ENCODE peak calls at places on chromosomes 16 and 17, in five cellular contexts. Q is endodermal cell, P is astrocyte of the spinal cord, H is Peyer's patch, I is mesendoderm. B is an unnamed sample.

GRCh38 chr17:3843935-3844516 is 2.0 kb downstream of the NCBP3 start:
- DNase-seq in P (peak), Q (peak), I (peak), H (peak), B (peak)

GRCh38 chr17:16486373-16487250 is 5.4 kb downstream of the LRRC75A start:
- DNase-seq in I (peak), Q (peak), P (peak), H (peak), B (peak)

GRCh38 chr16:9081843-9082242 is 9.6 kb upstream of the HAPSTR1 start:
- DNase-seq in Q (no peak), P (no peak), H (no peak), I (no peak), B (no peak)

GRCh38 chr16:2776500-2777139 is 460 bp downstream of the ELOB start:
- DNase-seq in H (no peak), I (peak), Q (no peak), P (peak), B (peak)

GRCh38 chr16:85389679-85390470 is 223.2 kb upstream of the GSE1 start:
- DNase-seq in P (no peak), I (no peak), H (no peak), Q (no peak), B (peak)

GRCh38 chr16:10740000-10740844 is 3.4 kb upstream of the NUBP1 start:
- DNase-seq in Q (no peak), I (no peak), H (no peak), P (no peak), B (no peak)

GRCh38 chr16:79651363-79651762 is 50.8 kb upstream of the MAF start:
- DNase-seq in Q (no peak), I (no peak), P (peak), H (no peak), B (peak)

GRCh38 chr17:81043725-81044427 is 8.9 kb downstream of the BAIAP2 start:
- DNase-seq in H (no peak), Q (peak), I (peak), P (peak), B (no peak)

GRCh38 chr17:36152639-36153120 is 23.8 kb downstream of the TBC1D3B start:
- DNase-seq in Q (peak), P (no peak), I (no peak), H (no peak), B (no peak)

GRCh38 chr16:83903739-83904138 is 4.8 kb downstream of the MLYCD start:
- DNase-seq in I (no peak), P (peak), H (no peak), Q (no peak), B (no peak)

GRCh38 chr17:40075216-40076100 is 12.7 kb downstream of the THRA start:
- DNase-seq in H (peak), P (peak), I (peak), Q (peak), B (peak)

GRCh38 chr16:27318399-27319256 is 4.9 kb downstream of the IL4R start:
- DNase-seq in P (peak), Q (peak), I (peak), H (no peak), B (peak)

GRCh38 chr17:59456923-59457615 is 108.3 kb upstream of the DHX40 start:
- DNase-seq in H (no peak), I (no peak), P (no peak), Q (no peak), B (no peak)

GRCh38 chr17:80885922-80886582 is 105.6 kb upstream of the CHMP6 start:
- DNase-seq in P (no peak), I (no peak), Q (no peak), H (peak), B (peak)

GRCh38 chr17:44599298-44600175 is 42.3 kb downstream of the FZD2 start:
- DNase-seq in I (peak), P (peak), Q (peak), H (no peak), B (peak)

GRCh38 chr16:79995315-79995714 is 394.8 kb upstream of the MAF start:
- DNase-seq in H (no peak), I (no peak), Q (no peak), P (no peak), B (no peak)

GRCh38 chr17:181213-182163 is at the start of gene DOC2B:
- DNase-seq in Q (peak), P (no peak), H (no peak), I (peak), B (peak)

GRCh38 chr17:74527081-74527480 is 4.2 kb downstream of the CD300LB start:
- DNase-seq in Q (peak), I (no peak), P (no peak), H (no peak), B (no peak)

GRCh38 chr17:31197991-31198390 is 99.0 kb downstream of the OMG start:
- DNase-seq in Q (no peak), I (no peak), H (no peak), P (no peak), B (no peak)

GRCh38 chr16:21656795-21657768 is 4.7 kb upstream of the IGSF6 start:
- DNase-seq in Q (peak), I (peak), P (peak), H (no peak), B (peak)

GRCh38 chr17:1089915-1090314 is 89.9 kb downstream of the ABR start:
- DNase-seq in I (no peak), P (no peak), Q (no peak), H (no peak), B (peak)

GRCh38 chr17:45262516-45263476 is 902 bp upstream of the SPATA32 start:
- DNase-seq in I (no peak), Q (no peak), H (no peak), P (peak), B (peak)

GRCh38 chr17:44947461-44948314 is at the start of gene KIF18B:
- DNase-seq in H (peak), Q (peak), P (peak), I (peak), B (peak)

GRCh38 chr16:76932541-76933211 is 258.3 kb upstream of the MON1B start:
- DNase-seq in P (peak), I (no peak), Q (no peak), H (no peak), B (no peak)

GRCh38 chr17:72631568-72631967 is 460.9 kb downstream of the SLC39A11 start:
- DNase-seq in I (no peak), H (no peak), P (no peak), Q (no peak), B (no peak)

GRCh38 chr17:63827801-63828221 is 348 bp upstream of the FTSJ3 start:
- DNase-seq in Q (no peak), I (no peak), H (no peak), P (no peak), B (no peak)

GRCh38 chr16:88685156-88686061 is 898 bp downstream of the SNAI3 start:
- DNase-seq in I (no peak), Q (peak), H (no peak), P (peak), B (peak)

GRCh38 chr17:8151641-8152111 is 528 bp downstream of the PER1 start:
- DNase-seq in Q (peak), P (peak), I (peak), H (peak), B (peak)

GRCh38 chr17:27224526-27225315 is 69.2 kb upstream of the WSB1 start:
- DNase-seq in H (no peak), P (no peak), Q (no peak), I (no peak), B (no peak)

GRCh38 chr17:2017274-2017941 is 7.7 kb downstream of the RTN4RL1 start:
- DNase-seq in Q (no peak), H (no peak), I (no peak), P (no peak), B (no peak)

GRCh38 chr16:88783391-88784073 is 1.5 kb downstream of the PIEZO1 start:
- DNase-seq in H (peak), P (no peak), Q (no peak), I (no peak), B (peak)

GRCh38 chr17:50785942-50786570 is 18.7 kb upstream of the ANKRD40CL start:
- DNase-seq in Q (no peak), P (peak), H (no peak), I (no peak), B (no peak)

GRCh38 chr16:67240506-67240905 is 6.8 kb downstream of the FHOD1 start:
- DNase-seq in I (no peak), P (no peak), Q (peak), H (peak), B (peak)

GRCh38 chr16:10949424-10949970 is 5.1 kb downstream of the CLEC16A start:
- DNase-seq in P (peak), H (no peak), Q (peak), I (peak), B (peak)

GRCh38 chr17:51298508-51299371 is 38.4 kb downstream of the UTP18 start:
- DNase-seq in Q (peak), I (peak), H (no peak), P (peak), B (peak)

GRCh38 chr17:79827179-79827578 is 12.1 kb downstream of the CBX4 start:
- DNase-seq in Q (no peak), P (no peak), H (no peak), I (no peak), B (no peak)
- H3K4me3 ChIP-seq in Q (no peak), P (no peak), H (no peak), I (no peak), B (no peak)

GRCh38 chr17:82698974-82699442 is 510 bp upstream of the RAB40B start:
- DNase-seq in I (no peak), Q (no peak), H (no peak), P (no peak), B (no peak)
- H3K4me3 ChIP-seq in I (peak), Q (peak), H (peak), P (peak), B (peak)

GRCh38 chr17:61402978-61403845 is 3.6 kb downstream of the TBX2 start:
- DNase-seq in Q (peak), I (no peak), H (peak), P (no peak), B (peak)
- H3K4me3 ChIP-seq in Q (no peak), I (no peak), H (peak), P (no peak), B (peak)

GRCh38 chr16:30033270-30033669 is 2.2 kb upstream of the TLCD3B start:
- DNase-seq in P (no peak), I (no peak), H (no peak), Q (no peak), B (peak)
- H3K4me3 ChIP-seq in P (no peak), I (no peak), H (no peak), Q (no peak), B (peak)

GRCh38 chr17:48593126-48593829 is at the start of gene HOXB5:
- DNase-seq in H (peak), P (no peak), I (peak), Q (peak), B (no peak)

GRCh38 chr17:48591435-48592077 is 1.5 kb upstream of the HOXB3 start:
- DNase-seq in I (no peak), H (no peak), Q (no peak), P (no peak), B (no peak)

GRCh38 chr17:48592097-48592496 is 1.5 kb downstream of the HOXB5 start:
- DNase-seq in H (peak), P (no peak), I (no peak), Q (peak), B (no peak)

GRCh38 chr17:48593840-48594411 is 347 bp upstream of the HOXB5 start:
- DNase-seq in Q (peak), P (peak), I (peak), H (peak), B (peak)

DNA sequence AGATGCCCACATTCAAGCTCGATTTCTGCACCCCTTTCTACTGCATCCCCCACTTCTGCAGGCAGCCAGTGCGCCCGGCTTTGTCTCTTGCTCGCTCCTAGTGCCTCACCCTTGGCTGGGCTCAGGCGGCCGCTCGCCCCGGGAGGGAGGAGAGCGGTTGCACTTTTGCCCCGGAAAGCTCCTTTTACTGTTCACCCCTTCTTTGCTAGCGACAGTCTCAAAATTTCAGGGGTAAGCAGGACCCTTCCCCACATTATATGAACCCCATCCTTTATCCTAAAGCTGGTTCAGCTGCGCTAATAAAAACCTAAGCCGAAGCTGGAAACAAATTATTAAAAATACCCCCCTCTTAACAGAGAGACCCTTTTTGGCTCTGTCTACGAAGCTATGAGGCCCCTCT is 987 bp downstream of the HOXB5 start:
- DNase-seq in P (no peak), Q (peak), I (no peak), H (no peak), B (no peak)
- H3K4me3 ChIP-seq in P (peak), Q (no peak), I (no peak), H (peak), B (no peak)

DNA sequence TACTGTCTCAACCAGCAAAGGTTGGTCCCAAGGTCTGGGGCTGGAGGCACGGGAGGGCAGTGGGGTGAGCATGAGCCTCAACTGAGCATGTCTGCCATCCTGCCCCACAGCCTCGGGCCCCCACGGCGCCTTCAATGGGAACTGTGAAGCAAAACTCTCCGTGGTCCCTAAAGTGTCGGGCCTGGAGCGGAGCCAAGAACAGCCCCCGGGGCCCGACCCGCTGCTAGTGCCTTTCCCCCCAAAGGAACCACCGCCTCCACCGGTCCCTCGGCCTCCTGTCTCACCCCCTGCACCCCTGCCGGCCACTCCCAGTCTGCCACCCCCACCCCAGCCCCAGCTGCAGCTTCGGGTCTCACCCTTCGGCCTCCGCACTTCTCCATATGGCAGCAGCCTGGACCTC is 4.2 kb downstream of the FBRS start:
- DNase-seq in H (no peak), Q (no peak), I (no peak), P (no peak), B (peak)
- H3K4me3 ChIP-seq in H (no peak), Q (no peak), I (no peak), P (no peak), B (no peak)